ENCODE peak calls at places on chromosome 4, in ten cellular contexts. A is stimulated activated CD4-positive, alpha-beta T cell treated with anti-CD3 and anti-CD28 coated beads, Interleukin-2, amount 100 ng/mL, for 48 hours; T is AG20443; P is T-helper 2 cell; W is brain microvascular endothelial cell; R is sciatic nerve; E is memory B cell; B is AG10803; S is astrocyte of the hippocampus; Q is H4. F is an unnamed sample.

GRCh38 chr4:83639849-83640493 is 104.1 kb downstream of the GPAT3 start:
- DNase-seq in Q (peak; percentile 72), W (peak; percentile 77), A (peak; percentile 60), E (peak; percentile 56), S (peak; percentile 87), R (no peak), T (peak; percentile 77), P (peak; percentile 37), B (peak; percentile 77), F (no peak)

GRCh38 chr4:83093060-83093640 is 21.4 kb downstream of the PLAC8 start:
- DNase-seq in B (no peak), R (no peak), A (no peak), W (no peak), S (no peak), P (no peak), T (peak; percentile 7), Q (no peak), E (no peak), F (no peak)

GRCh38 chr4:88758264-88758663 is 60.6 kb upstream of the NAP1L5 start:
- DNase-seq in S (peak; percentile 16), Q (no peak), R (no peak), E (no peak), A (no peak), W (no peak), P (no peak), B (no peak), T (no peak), F (no peak)

GRCh38 chr4:45160932-45161331 is 434.6 kb upstream of the GNPDA2 start:
- DNase-seq in B (no peak), T (no peak), R (no peak), A (no peak), Q (no peak), S (no peak), W (no peak), E (no peak), P (no peak), F (no peak)

GRCh38 chr4:84857296-84857695 is 109.2 kb downstream of the WDFY3 start:
- DNase-seq in W (no peak), R (no peak), T (no peak), A (no peak), Q (no peak), S (no peak), P (no peak), E (no peak), B (no peak), F (no peak)

GRCh38 chr4:94457692-94458106 is 6.0 kb downstream of the PDLIM5 start:
- DNase-seq in E (no peak), Q (peak; percentile 51), P (no peak), T (no peak), R (no peak), W (no peak), S (peak; percentile 69), B (no peak), A (no peak), F (peak; percentile 15)

GRCh38 chr4:164648151-164648848 is 105.6 kb upstream of the SMIM31 start:
- DNase-seq in T (peak; percentile 14), E (no peak), S (peak; percentile 80), Q (peak; percentile 5), P (no peak), A (no peak), R (no peak), B (no peak), W (peak; percentile 37), F (peak; percentile 26)

GRCh38 chr4:41205854-41206460 is 8.4 kb downstream of the APBB2 start:
- DNase-seq in S (no peak), R (no peak), T (no peak), E (no peak), B (peak; percentile 30), W (no peak), P (no peak), A (no peak), Q (no peak), F (no peak)

GRCh38 chr4:184940500-184940899 is 77.8 kb upstream of the HELT start:
- DNase-seq in P (no peak), E (no peak), S (no peak), W (no peak), B (no peak), A (no peak), Q (no peak), T (no peak), R (no peak), F (no peak)

GRCh38 chr4:18518098-18518497 is 496.5 kb upstream of the LCORL start:
- DNase-seq in R (no peak), B (no peak), A (no peak), W (no peak), S (no peak), P (no peak), Q (no peak), E (no peak), T (no peak), F (no peak)

GRCh38 chr4:165355900-165356300 is 22.9 kb upstream of the CPE start:
- DNase-seq in P (no peak), S (peak; percentile 64), B (peak; percentile 43), A (no peak), Q (peak; percentile 55), W (peak; percentile 35), E (no peak), R (no peak), T (peak; percentile 44), F (no peak)

GRCh38 chr4:85142451-85142850 is 176.0 kb upstream of the WDFY3 start:
- DNase-seq in R (no peak), A (no peak), B (no peak), T (no peak), S (no peak), W (no peak), P (no peak), E (no peak), Q (no peak), F (no peak)

GRCh38 chr4:155077860-155078259 is 130.6 kb upstream of the NPY2R start:
- DNase-seq in W (no peak), E (no peak), P (no peak), B (no peak), R (no peak), A (no peak), Q (no peak), S (no peak), T (no peak), F (no peak)

GRCh38 chr4:140296871-140297570 is 76.4 kb upstream of the SCOC start:
- DNase-seq in S (peak; percentile 15), Q (no peak), R (no peak), A (no peak), B (no peak), W (no peak), E (no peak), T (no peak), P (no peak), F (no peak)

GRCh38 chr4:108426493-108426892 is 193.9 kb upstream of the RPL34 start:
- DNase-seq in E (no peak), W (peak; percentile 31), T (no peak), P (no peak), S (peak; percentile 47), Q (no peak), A (no peak), B (peak; percentile 24), R (no peak), F (no peak)

GRCh38 chr4:113823291-113823659 is 61.7 kb upstream of the CAMK2D start:
- DNase-seq in Q (no peak), W (no peak), B (peak; percentile 43), S (no peak), A (no peak), R (no peak), T (no peak), P (no peak), E (no peak), F (no peak)

GRCh38 chr4:3481113-3481531 is 18.0 kb downstream of the DOK7 start:
- DNase-seq in R (no peak), Q (no peak), E (no peak), A (no peak), T (no peak), W (no peak), P (no peak), S (no peak), B (no peak), F (no peak)

GRCh38 chr4:124953059-124953850 is 240.7 kb upstream of the ANKRD50 start:
- DNase-seq in P (no peak), S (peak; percentile 51), T (peak; percentile 14), E (no peak), R (no peak), B (peak; percentile 79), W (no peak), A (no peak), Q (peak; percentile 21), F (no peak)

GRCh38 chr4:42397635-42398447 is 553 bp downstream of the SHISA3 start:
- DNase-seq in R (no peak), B (no peak), E (peak; percentile 22), T (no peak), Q (no peak), P (no peak), S (peak; percentile 67), A (peak; percentile 29), W (no peak), F (peak; percentile 50)

GRCh38 chr4:166996216-166996615 is 238.1 kb downstream of the SPOCK3 start:
- DNase-seq in Q (no peak), P (no peak), A (no peak), E (no peak), B (no peak), T (no peak), S (no peak), R (no peak), W (no peak), F (no peak)

GRCh38 chr4:183437452-183437851 is 7.0 kb upstream of the CDKN2AIP start:
- DNase-seq in A (no peak), E (no peak), S (peak; percentile 62), Q (no peak), W (no peak), B (no peak), P (no peak), R (no peak), T (no peak), F (no peak)

GRCh38 chr4:2790583-2791517 is 2.0 kb upstream of the SH3BP2 start:
- DNase-seq in E (no peak), S (no peak), R (peak; percentile 66), Q (no peak), P (no peak), W (no peak), T (no peak), A (no peak), B (no peak), F (no peak)

GRCh38 chr4:188400456-188400855 is 261.2 kb downstream of the TRIML1 start:
- DNase-seq in B (peak; percentile 40), A (no peak), E (no peak), T (peak; percentile 12), R (no peak), S (no peak), Q (no peak), P (no peak), W (no peak), F (no peak)

GRCh38 chr4:143381171-143382118 is 44.8 kb downstream of the GAB1 start:
- DNase-seq in R (peak; percentile 83), S (peak; percentile 92), A (no peak), E (no peak), P (no peak), B (peak; percentile 80), T (peak; percentile 68), W (peak; percentile 94), Q (peak; percentile 94), F (peak; percentile 82)

GRCh38 chr4:23036503-23036902 is 343.8 kb downstream of the GBA3 start:
- DNase-seq in P (no peak), R (no peak), W (no peak), A (no peak), T (no peak), B (peak; percentile 26), E (no peak), S (no peak), Q (no peak), F (no peak)

GRCh38 chr4:185726931-185727330 is 85.1 kb downstream of the SORBS2 start:
- DNase-seq in W (peak; percentile 66), S (peak; percentile 17), B (peak; percentile 77), P (no peak), Q (no peak), R (no peak), T (peak; percentile 38), E (no peak), A (no peak), F (no peak)

GRCh38 chr4:115323106-115323684 is 209.8 kb upstream of the NDST4 start:
- DNase-seq in Q (peak; percentile 28), A (no peak), B (no peak), R (no peak), E (no peak), P (no peak), S (peak; percentile 52), W (no peak), T (no peak), F (no peak)

GRCh38 chr4:3283916-3284315 is 8.9 kb upstream of the RGS12 start:
- DNase-seq in T (no peak), B (no peak), Q (no peak), A (no peak), P (no peak), E (no peak), R (peak; percentile 38), S (no peak), W (no peak), F (peak; percentile 85)